ENCODE peak calls at places on chromosomes 12 and 14, in four cellular contexts. L, X, U and J are unnamed samples.

GRCh38 chr14:67461341-67461985 is 27.1 kb downstream of the TMEM229B start:
- DNase-seq in L (no peak), X (no peak), U (no peak), J (peak; percentile 66)

GRCh38 chr14:105912641-105913180 is 386.3 kb downstream of the TMEM121 start:
- DNase-seq in L (no peak), X (no peak), U (no peak), J (no peak)

GRCh38 chr12:100403446-100403845 is 46.6 kb downstream of the SLC17A8 start:
- DNase-seq in L (no peak), X (no peak), U (no peak), J (no peak)

GRCh38 chr12:69351462-69352236 is 3.5 kb downstream of the LYZ start:
- DNase-seq in L (no peak), X (no peak), U (no peak), J (no peak)

GRCh38 chr12:81585787-81586186 is 173.4 kb downstream of the PPFIA2 start:
- DNase-seq in L (no peak), X (no peak), U (no peak), J (no peak)

GRCh38 chr12:14284189-14284722 is 81.2 kb upstream of the ATF7IP start:
- DNase-seq in L (no peak), X (peak; percentile 80), U (no peak), J (peak; percentile 59)

GRCh38 chr12:46553266-46553665 is 180.7 kb upstream of the SLC38A2 start:
- DNase-seq in L (no peak), X (no peak), U (no peak), J (no peak)

GRCh38 chr12:67650127-67650495 is 1.6 kb downstream of the DYRK2 start:
- DNase-seq in L (no peak), X (peak; percentile 35), U (peak; percentile 46), J (peak; percentile 24)

GRCh38 chr12:47400251-47400650 is 305.6 kb downstream of the RPAP3 start:
- DNase-seq in L (no peak), X (no peak), U (no peak), J (no peak)

GRCh38 chr14:31286456-31287293 is 79.1 kb upstream of the HECTD1 start:
- DNase-seq in L (no peak), X (no peak), U (no peak), J (no peak)

GRCh38 chr12:43551271-43551970 is 582 bp downstream of the ADAMTS20 start:
- DNase-seq in L (no peak), X (no peak), U (no peak), J (no peak)

GRCh38 chr12:87376722-87377121 is 652.5 kb downstream of the C12orf50 start:
- DNase-seq in L (no peak), X (no peak), U (no peak), J (no peak)

GRCh38 chr12:132558861-132559623 is 51.3 kb downstream of the LRCOL1 start:
- DNase-seq in L (no peak), X (no peak), U (no peak), J (no peak)

GRCh38 chr12:30806989-30807694 is 52.4 kb upstream of the CAPRIN2 start:
- DNase-seq in L (no peak), X (no peak), U (peak; percentile 45), J (peak; percentile 28)

GRCh38 chr14:34888186-34888585 is 13.0 kb upstream of the BAZ1A start:
- DNase-seq in L (no peak), X (no peak), U (no peak), J (no peak)

GRCh38 chr14:34895277-34895676 is 20.1 kb upstream of the BAZ1A start:
- DNase-seq in L (no peak), X (no peak), U (no peak), J (no peak)

DNA sequence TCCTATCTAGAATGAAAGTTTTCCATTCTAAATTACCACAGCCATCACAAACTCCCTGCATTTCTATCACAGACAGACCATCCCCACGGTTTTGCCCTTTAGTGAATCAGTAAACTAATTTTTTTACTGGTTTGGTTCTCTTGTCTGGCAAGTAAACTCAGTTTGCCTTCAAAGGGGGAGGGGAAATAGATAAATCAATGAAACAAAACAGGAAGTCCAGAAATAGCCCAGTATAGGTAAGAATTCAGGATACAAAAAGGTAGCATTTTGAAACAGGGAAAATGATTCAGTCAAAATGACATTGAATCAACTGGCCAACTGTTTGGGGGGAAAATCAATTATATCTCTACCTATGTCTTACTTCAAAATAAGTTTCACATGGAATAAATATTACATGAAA is 15.8 kb upstream of the BAZ1A start:
- DNase-seq in L (no peak), X (no peak), U (no peak), J (no peak)
- H3K4me1 ChIP-seq in L (no peaks in the 10 kb centered on the region), X (no peaks in the 10 kb centered on the region), U (no peaks in the 10 kb centered on the region), J (no peaks in the 10 kb centered on the region)

GRCh38 chr14:92676448-92677086 is 71.9 kb downstream of the LGMN start:
- DNase-seq in L (no peak), X (no peak), U (no peak), J (no peak)
- TF ChIP-seq POLR2A in L (no peak), X (no peak), U (no peak), J (no peak)

DNA sequence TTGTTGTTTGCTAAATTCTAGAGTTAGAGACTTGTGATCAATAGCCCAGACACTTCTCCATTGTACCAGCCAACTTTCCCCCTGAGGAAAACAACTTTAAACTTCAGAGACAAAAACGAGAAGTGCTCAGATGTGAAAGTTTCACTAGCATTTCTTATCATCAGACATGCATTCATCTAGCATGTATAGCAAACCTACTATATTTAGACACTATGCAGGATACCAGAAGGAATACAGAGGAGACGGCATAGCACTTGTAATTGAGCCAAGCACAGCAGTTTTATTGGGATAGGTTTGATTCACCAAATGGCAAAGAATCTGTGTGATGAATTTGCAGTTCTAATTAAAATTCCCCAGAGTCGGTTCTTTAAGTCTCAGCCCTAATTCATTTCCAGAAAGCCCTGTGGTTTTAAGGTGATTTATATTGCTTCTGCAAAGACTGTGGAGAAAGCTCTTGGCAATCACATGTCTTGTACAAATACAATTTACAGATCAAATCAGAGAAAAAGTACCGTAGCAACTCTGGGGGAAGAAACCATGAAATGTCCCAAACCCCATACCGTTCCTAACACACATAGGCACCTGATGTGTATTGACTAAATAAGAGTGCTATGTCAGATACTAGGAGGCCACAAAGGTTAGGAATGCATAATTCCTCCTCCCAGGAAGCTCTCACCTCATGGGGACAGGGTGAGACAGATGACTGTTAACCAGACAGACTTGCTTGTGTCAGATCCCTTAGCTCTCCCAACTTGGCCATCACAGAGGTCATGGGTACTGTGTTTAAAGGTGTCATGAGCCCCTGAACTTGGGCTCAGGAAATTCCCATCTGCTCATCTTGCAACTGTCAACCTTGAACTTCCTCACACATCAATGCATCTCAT is 69.6 kb upstream of the KRAS start:
- DNase-seq in L (no peak), X (no peak), U (no peak), J (no peak)
- H3K4me1 ChIP-seq in L (peaks cover 7% of the 10 kb centered on the region), X (no peaks in the 10 kb centered on the region), U (no peaks in the 10 kb centered on the region), J (peaks cover 23% of the 10 kb centered on the region)

GRCh38 chr14:64915797-64916196 is 1.5 kb downstream of the CHURC1 start:
- DNase-seq in L (no peak), X (no peak), U (no peak), J (no peak)

GRCh38 chr14:64912256-64912655 is 2.0 kb upstream of the CHURC1 start:
- DNase-seq in L (no peak), X (no peak), U (no peak), J (no peak)

GRCh38 chr14:64910847-64911495 is 3.3 kb upstream of the CHURC1 start:
- DNase-seq in L (no peak), X (no peak), U (no peak), J (no peak)

GRCh38 chr14:64915025-64915424 is 770 bp downstream of the CHURC1 start:
- DNase-seq in L (no peak), X (no peak), U (no peak), J (no peak)

GRCh38 chr14:64914237-64914971 is at the start of gene CHURC1:
- DNase-seq in L (peak; percentile 99), X (peak; percentile 98), U (peak; percentile 99), J (peak; percentile 100)
- TF ChIP-seq POLR2A in L (peak; percentile 88), X (peak; percentile 87), U (peak; percentile 73), J (peak; percentile 82)

DNA sequence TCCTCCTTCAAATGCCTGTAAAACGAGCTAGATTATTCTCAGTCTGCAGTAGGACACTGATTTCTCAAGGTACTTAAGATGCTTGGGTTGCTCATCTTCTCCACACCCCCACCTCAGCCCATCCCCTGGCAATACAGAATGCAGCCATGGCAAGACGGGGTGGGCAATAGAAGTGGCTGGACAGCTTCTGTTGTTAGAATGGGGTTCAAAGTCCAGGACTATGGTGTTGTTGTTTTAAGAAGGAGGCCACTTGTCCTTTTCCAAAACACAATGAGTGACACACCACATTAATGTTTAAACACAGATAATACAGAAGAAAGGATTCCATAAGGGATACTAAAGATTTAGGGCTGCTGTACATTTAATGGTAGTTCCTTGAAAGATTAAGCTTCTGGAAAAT is 188.9 kb upstream of the BCL2L14 start:
- DNase-seq in L (peak; percentile 51), X (no peak), U (no peak), J (no peak)
- H3K4me1 ChIP-seq in L (peaks cover 83% of the 10 kb centered on the region), X (peaks cover 6% of the 10 kb centered on the region), U (peaks cover 3% of the 10 kb centered on the region), J (peaks cover 49% of the 10 kb centered on the region)

GRCh38 chr14:87756661-87757060 is 236.3 kb downstream of the GALC start:
- DNase-seq in L (no peak), X (no peak), U (no peak), J (no peak)

GRCh38 chr14:87754512-87755223 is 238.3 kb downstream of the GALC start:
- DNase-seq in L (no peak), X (no peak), U (no peak), J (no peak)
- TF ChIP-seq POLR2A in L (no peak), X (no peak), U (no peak), J (no peak)

DNA sequence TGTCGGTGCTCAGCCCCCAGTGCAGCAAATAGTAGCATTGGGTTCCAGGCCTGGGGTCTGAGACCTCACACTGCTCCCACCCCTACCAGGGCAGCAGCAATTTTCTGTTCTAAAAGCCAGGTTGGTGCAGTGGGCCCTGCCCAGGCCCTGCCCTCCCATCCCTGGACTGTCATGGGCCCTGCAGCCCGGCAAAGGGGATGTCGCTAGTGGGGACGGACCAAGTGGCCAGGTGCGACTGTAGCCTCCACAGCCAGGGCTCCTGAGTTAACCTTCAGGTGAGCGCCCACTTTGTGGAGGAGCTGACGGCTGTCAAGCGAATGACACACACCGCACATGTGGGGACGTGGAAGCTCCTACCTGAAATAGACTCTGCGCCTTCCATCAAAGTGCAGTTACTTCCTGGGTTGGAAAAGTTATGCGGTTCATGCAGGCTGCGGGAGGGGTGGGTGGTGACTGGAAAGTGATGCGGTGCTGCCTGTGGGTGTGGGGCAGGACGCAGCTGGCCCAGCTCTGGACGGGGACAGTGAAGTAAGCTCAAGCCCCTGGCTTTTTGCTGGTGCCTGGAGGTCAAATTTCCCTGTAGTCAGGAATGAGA is 1.5 kb downstream of the INF2 start:
- DNase-seq in L (no peak), X (peak; percentile 21), U (no peak), J (no peak)
- H3K4me1 ChIP-seq in L (peaks cover 69% of the 10 kb centered on the region), X (peaks cover 20% of the 10 kb centered on the region), U (peaks cover 24% of the 10 kb centered on the region), J (peaks cover 74% of the 10 kb centered on the region)

GRCh38 chr12:6764011-6764828 is 1.9 kb upstream of the PTMS start:
- DNase-seq in L (peak; percentile 89), X (peak; percentile 95), U (peak; percentile 96), J (peak; percentile 90)
- TF ChIP-seq POLR2A in L (no peak), X (no peak), U (peak; percentile 46), J (peak; percentile 17)